ENCODE peak calls at places on chromosomes 12 and 14, in five cellular contexts. M is GM23248, B is AG04450, H is IMR-90, R is suprapubic skin. L is an unnamed sample.

GRCh38 chr14:90805662-90806548 is 10.3 kb downstream of the TTC7B start:
- DNase-seq in M (peak), B (no peak), H (no peak), R (no peak), L (no peak)

GRCh38 chr14:38790916-38791315 is 312.1 kb downstream of the SEC23A start:
- DNase-seq in M (peak), B (no peak), H (no peak), R (no peak), L (no peak)

GRCh38 chr12:78698747-78699146 is 165.8 kb upstream of the SYT1 start:
- DNase-seq in M (peak), B (no peak), H (peak), R (no peak), L (peak)

GRCh38 chr12:109735051-109735521 is 21.5 kb downstream of the FAM222A start:
- DNase-seq in M (no peak), B (no peak), H (no peak), R (peak), L (no peak)

GRCh38 chr14:68862954-68863594 is 70.2 kb upstream of the ZFP36L1 start:
- DNase-seq in M (peak), B (peak), H (peak), R (no peak), L (peak)

GRCh38 chr14:90034835-90035525 is 26.8 kb upstream of the KCNK13 start:
- DNase-seq in M (no peak), B (no peak), H (no peak), R (no peak), L (no peak)

GRCh38 chr12:89863332-89863938 is 154.8 kb upstream of the ATP2B1 start:
- DNase-seq in M (no peak), B (no peak), H (no peak), R (no peak), L (no peak)

GRCh38 chr12:104750061-104750460 is 208.0 kb downstream of the SLC41A2 start:
- DNase-seq in M (peak), B (peak), H (peak), R (no peak), L (peak)

GRCh38 chr14:37124617-37125016 is 47.8 kb downstream of the SLC25A21 start:
- DNase-seq in M (no peak), B (no peak), H (no peak), R (no peak), L (no peak)

GRCh38 chr14:95313707-95314106 is 6.0 kb downstream of the CLMN start:
- DNase-seq in M (peak), B (no peak), H (peak), R (peak), L (peak)

DNA sequence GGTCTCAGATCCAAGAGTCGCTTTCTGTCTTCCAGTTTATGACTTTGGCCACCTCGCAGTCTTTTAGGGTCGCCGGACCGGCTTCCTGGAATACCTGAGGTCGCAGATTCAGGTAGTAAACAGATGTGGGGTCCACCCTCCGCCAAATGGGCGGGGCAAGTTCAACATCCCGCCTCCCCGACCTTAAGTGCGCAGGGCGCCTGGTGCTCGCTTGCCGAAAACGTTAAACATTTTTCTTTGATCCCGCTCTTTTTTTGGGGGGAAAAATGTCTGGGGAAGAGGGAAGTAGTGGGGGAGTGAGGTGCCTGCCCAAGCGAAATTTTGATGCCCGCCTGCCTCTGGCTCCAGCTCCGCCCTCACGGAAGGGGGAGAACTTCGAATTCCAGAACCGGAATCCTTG is 73.9 kb upstream of the TBX5 start:
- DNase-seq in M (peak), B (no peak), H (no peak), R (no peak), L (no peak)
- H3K4me3 ChIP-seq in M (peak), B (peak), H (peak), R (peak), L (peak)

GRCh38 chr12:121957831-121958515 is 39.6 kb downstream of the CFAP251 start:
- DNase-seq in M (no peak), B (no peak), H (no peak), R (no peak), L (no peak)
- H3K27ac ChIP-seq in M (no peak), B (no peak), H (no peak), R (no peak), L (no peak)

DNA sequence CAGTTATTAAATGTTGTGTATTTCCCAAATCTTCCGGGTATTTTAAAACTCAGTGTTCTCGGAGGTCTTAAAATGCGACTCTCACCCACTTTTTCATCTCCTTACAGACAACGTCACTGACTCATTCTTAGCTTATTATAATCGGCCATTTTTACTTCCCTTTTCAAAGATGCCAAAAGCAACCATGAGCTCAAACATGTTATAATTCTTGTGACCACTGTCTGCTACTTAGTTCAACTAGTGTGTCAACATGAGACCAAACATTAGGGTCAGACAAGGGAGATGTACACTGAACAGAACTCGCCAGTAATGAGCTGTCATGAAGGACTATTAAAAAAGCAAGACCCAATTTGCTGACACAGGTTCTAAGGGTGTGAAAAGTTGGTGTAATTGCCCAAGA is 4.2 kb upstream of the GRIP1 start:
- DNase-seq in M (no peak), B (no peak), H (no peak), R (no peak), L (no peak)
- H3K4me3 ChIP-seq in M (no peak), B (no peak), H (no peak), R (no peak), L (no peak)

DNA sequence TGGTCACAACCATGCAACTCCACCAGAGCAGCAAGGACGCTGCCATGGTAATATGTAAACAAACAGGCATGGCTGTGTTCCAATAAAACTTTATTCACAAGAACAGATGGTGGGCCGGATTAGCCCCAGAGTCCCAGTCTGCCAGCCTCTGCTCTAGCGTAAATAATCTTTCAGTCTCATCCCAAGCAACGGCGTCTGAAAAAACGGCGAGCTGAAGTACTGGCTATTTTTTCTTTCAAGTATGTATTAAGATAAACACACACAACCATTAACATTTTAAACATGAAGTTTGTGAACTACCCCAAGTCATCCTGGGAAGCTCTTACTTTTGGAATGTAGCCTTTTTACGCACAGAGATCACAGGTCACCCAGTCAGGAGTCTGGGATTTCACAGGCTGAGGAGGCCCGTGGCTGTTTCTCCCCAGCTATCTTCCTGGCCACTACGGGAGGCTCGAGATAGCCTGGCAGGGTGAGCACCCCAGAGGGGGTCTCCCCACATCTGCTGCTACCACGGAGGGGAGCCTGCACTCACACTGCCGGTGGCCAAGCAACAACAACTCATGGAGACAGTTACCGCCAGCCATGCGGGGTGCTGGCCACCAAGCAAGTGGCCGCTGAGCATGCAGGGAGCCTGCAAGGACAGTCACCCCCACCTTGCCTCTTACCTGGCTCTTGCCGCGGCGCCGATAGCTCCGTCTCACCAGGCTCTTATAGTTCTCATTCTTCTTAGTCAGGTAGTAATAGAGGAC is 124.6 kb downstream of the RFLNA start:
- DNase-seq in M (no peak), B (peak), H (peak), R (no peak), L (peak)
- H3K27ac ChIP-seq in M (no peak), B (peak), H (peak), R (no peak), L (peak)